ENCODE peak calls at places on chromosome 6, in six cellular contexts. D is BE2C, W is GM13977, I is PC-9, H is NT2/D1, L is T-helper 9 cell. Q is an unnamed sample.

GRCh38 chr6:158810149-158811095 is 8.7 kb downstream of the EZR start:
- DNase-seq in W (no peak), D (no peak), L (no peak), I (no peak), H (no peak), Q (no peak)

GRCh38 chr6:156686940-156687874 is 90.0 kb upstream of the ARID1B start:
- DNase-seq in D (peak), W (peak), H (peak), L (peak), I (peak), Q (peak)

GRCh38 chr6:81998432-81998831 is 246.0 kb upstream of the TENT5A start:
- DNase-seq in W (no peak), D (no peak), H (no peak), L (no peak), I (no peak), Q (no peak)

GRCh38 chr6:158150701-158151100 is 17.4 kb downstream of the SERAC1 start:
- DNase-seq in I (no peak), H (no peak), D (no peak), W (no peak), L (no peak), Q (no peak)

GRCh38 chr6:141164042-141164748 is 968.5 kb upstream of the GJE1 start:
- DNase-seq in L (no peak), D (no peak), W (no peak), I (peak), H (no peak), Q (no peak)

GRCh38 chr6:168095171-168095691 is 16.2 kb upstream of the FRMD1 start:
- DNase-seq in L (no peak), I (no peak), D (no peak), H (no peak), W (no peak), Q (no peak)

GRCh38 chr6:158518196-158519127 is 41.4 kb upstream of the TMEM181 start:
- DNase-seq in I (peak), D (peak), L (peak), W (peak), H (peak), Q (no peak)

GRCh38 chr6:85372188-85372914 is 77.5 kb upstream of the NT5E start:
- DNase-seq in I (no peak), H (no peak), L (no peak), D (no peak), W (no peak), Q (no peak)

GRCh38 chr6:93300661-93301060 is 118.7 kb downstream of the EPHA7 start:
- DNase-seq in W (no peak), D (no peak), L (no peak), I (no peak), H (no peak), Q (no peak)

GRCh38 chr6:113858067-113858604 is 991 bp downstream of the MARCKS start:
- DNase-seq in H (no peak), W (peak), I (peak), L (no peak), D (peak), Q (peak)

GRCh38 chr6:135181333-135182119 is 418 bp downstream of the MYB start:
- DNase-seq in H (no peak), L (no peak), I (peak), W (peak), D (peak), Q (peak)